ENCODE peak calls at places on chromosome 2, in six cellular contexts. V is AG09319, E is progenitor cell of endocrine pancreas, B is astrocyte of the cerebellum, G is PC-9, J is heart left ventricle. R is an unnamed sample.
A peak's percentile ranks its signal among the peaks of the same experiment; 100 is the strongest.

GRCh38 chr2:218036371-218036770 is 32.7 kb upstream of the RUFY4 start:
- DNase-seq in V (no peak), E (no peak), B (no peak), G (no peak), J (no peak), R (no peak)

GRCh38 chr2:72793798-72794447 is 31.9 kb downstream of the EXOC6B start:
- DNase-seq in V (peak; percentile 35), E (no peak), B (no peak), G (no peak), J (no peak), R (no peak)

GRCh38 chr2:9656270-9656766 is 25.5 kb upstream of the YWHAQ start:
- DNase-seq in V (peak; percentile 45), E (no peak), B (peak; percentile 88), G (peak; percentile 92), J (no peak), R (no peak)

GRCh38 chr2:217282531-217282930 is 422.7 kb upstream of the TNP1 start:
- DNase-seq in V (no peak), E (no peak), B (no peak), G (no peak), J (no peak), R (no peak)

GRCh38 chr2:200405599-200406298 is 99.3 kb downstream of the SPATS2L start:
- DNase-seq in V (no peak), E (no peak), B (peak; percentile 64), G (peak; percentile 99), J (no peak), R (no peak)

GRCh38 chr2:120758181-120759048 is 22.7 kb downstream of the GLI2 start:
- DNase-seq in V (no peak), E (no peak), B (peak; percentile 66), G (no peak), J (peak; percentile 80), R (peak; percentile 74)

GRCh38 chr2:54457326-54458023 is 1.3 kb downstream of the SPTBN1 start:
- DNase-seq in V (no peak), E (peak; percentile 14), B (no peak), G (no peak), J (peak; percentile 57), R (peak; percentile 71)

GRCh38 chr2:215002500-215002899 is 135.9 kb downstream of the ABCA12 start:
- DNase-seq in V (peak; percentile 24), E (no peak), B (peak; percentile 26), G (no peak), J (no peak), R (no peak)

GRCh38 chr2:666441-666840 is 10.8 kb downstream of the TMEM18 start:
- DNase-seq in V (no peak), E (no peak), B (no peak), G (no peak), J (no peak), R (peak; percentile 52)

GRCh38 chr2:665340-666073 is 11.7 kb downstream of the TMEM18 start:
- DNase-seq in V (no peak), E (no peak), B (no peak), G (no peak), J (no peak), R (no peak)

GRCh38 chr2:670637-671036 is 6.6 kb downstream of the TMEM18 start:
- DNase-seq in V (no peak), E (no peak), B (no peak), G (no peak), J (no peak), R (no peak)

GRCh38 chr2:669323-669722 is 7.9 kb downstream of the TMEM18 start:
- DNase-seq in V (no peak), E (no peak), B (peak; percentile 44), G (no peak), J (no peak), R (no peak)

DNA sequence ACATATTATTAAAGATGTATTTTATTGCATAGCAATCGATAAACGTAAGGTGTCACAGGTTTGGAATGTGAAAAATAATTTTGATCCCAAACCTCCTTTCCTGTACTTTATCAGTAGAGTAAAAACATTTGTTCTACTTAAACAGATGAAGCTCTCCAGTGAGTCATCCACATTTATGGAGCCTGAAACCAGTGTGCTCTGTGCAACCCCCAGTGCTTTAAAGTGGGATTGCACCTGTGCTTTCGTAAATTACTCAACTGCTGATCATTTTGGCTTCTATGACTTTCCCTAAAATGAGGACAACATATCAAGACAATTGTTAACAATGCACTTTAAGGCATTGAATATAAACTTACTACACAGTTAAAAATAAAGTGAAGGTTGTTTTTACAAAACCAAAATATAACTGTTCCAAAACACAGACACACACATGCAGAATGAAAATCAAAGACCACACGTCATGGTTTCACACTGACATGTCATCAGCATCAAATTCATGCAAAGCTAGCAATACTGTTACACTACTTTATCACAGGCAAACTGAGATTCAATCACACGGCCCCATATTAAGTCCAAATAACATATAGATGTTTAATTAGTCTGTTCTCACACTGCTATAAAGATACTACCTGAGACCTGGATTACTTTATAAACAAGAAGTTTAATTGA is 9.7 kb downstream of the TMEM18 start:
- DNase-seq in V (no peak), E (no peak), B (peak; percentile 55), G (peak; percentile 59), J (no peak), R (peak; percentile 13)
- TF ChIP-seq CTCF in V (peak; percentile 74), E (peak; percentile 56), B (peak; percentile 78), G (peak; percentile 85), J (peak; percentile 42), R (peak; percentile 69)

GRCh38 chr2:226793615-226794014 is 6.0 kb downstream of the IRS1 start:
- DNase-seq in V (no peak), E (no peak), B (no peak), G (no peak), J (no peak), R (no peak)

GRCh38 chr2:226794077-226794670 is 5.4 kb downstream of the IRS1 start:
- DNase-seq in V (no peak), E (no peak), B (no peak), G (peak; percentile 58), J (peak; percentile 30), R (no peak)

GRCh38 chr2:226796012-226796839 is 3.4 kb downstream of the IRS1 start:
- DNase-seq in V (no peak), E (no peak), B (no peak), G (no peak), J (no peak), R (no peak)

GRCh38 chr2:226795281-226796011 is 4.2 kb downstream of the IRS1 start:
- DNase-seq in V (no peak), E (no peak), B (no peak), G (peak; percentile 43), J (peak; percentile 44), R (no peak)

GRCh38 chr2:226794751-226795171 is 4.9 kb downstream of the IRS1 start:
- DNase-seq in V (no peak), E (no peak), B (peak; percentile 91), G (peak; percentile 53), J (peak; percentile 51), R (no peak)
- TF ChIP-seq CTCF in V (no peak), E (no peak), B (no peak), G (no peak), J (no peak), R (no peak)

DNA sequence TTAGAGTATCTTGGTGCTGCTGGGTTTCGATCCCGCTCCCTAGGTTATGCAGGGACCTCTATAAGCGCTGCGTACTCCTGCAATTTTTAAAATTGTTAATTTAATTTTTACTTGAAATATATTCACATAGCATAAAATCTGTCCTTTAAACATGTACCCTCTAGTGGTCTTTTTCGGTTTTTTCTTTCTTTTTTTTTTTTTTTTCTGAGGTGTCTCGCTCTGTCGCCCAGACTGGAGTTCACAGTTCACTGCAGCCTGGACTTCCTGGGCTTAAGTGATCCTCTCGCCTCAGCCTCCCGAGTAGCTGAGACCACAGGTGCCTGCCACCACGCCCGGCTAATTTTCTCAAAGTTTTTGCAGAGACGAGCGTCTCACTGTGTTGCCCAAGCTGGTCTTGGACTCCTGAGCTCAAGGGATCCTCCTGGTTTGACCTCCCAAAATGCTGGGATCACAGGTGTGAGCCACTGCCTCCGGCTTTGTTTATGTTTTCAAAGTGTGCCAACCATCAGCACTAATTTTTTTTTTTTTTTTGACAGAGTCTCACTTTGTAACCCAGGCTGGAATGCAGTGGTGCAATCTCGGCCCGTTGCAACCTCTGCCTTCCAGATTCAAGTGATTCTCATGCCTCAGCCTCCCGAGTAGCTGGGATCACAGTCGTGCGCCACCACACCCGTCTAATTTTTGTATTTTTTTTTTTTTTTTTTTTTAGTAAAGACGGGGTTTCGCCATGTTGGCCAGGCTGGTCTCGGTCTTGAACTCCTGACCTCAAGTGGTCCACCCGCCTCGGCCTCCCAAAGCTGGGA is 585 bp upstream of the MOB1A start:
- DNase-seq in V (no peak), E (no peak), B (no peak), G (peak; percentile 44), J (no peak), R (no peak)
- TF ChIP-seq CTCF in V (peak; percentile 21), E (peak; percentile 68), B (peak; percentile 39), G (peak; percentile 57), J (no peak), R (peak; percentile 82)

GRCh38 chr2:20227894-20228505 is 3.1 kb upstream of the SDC1 start:
- DNase-seq in V (no peak), E (no peak), B (no peak), G (no peak), J (no peak), R (peak; percentile 22)
- TF ChIP-seq CTCF in V (no peak), E (no peak), B (no peak), G (no peak), J (no peak), R (no peak)

GRCh38 chr2:73994544-73994831 is 9.8 kb downstream of the TET3 start:
- DNase-seq in V (no peak), E (no peak), B (no peak), G (no peak), J (no peak), R (no peak)

GRCh38 chr2:73993799-73994543 is 9.3 kb downstream of the TET3 start:
- DNase-seq in V (no peak), E (no peak), B (no peak), G (no peak), J (no peak), R (no peak)

GRCh38 chr2:73993376-73993775 is 8.7 kb downstream of the TET3 start:
- DNase-seq in V (no peak), E (no peak), B (no peak), G (peak; percentile 51), J (no peak), R (no peak)

GRCh38 chr2:73997813-73998212 is 13.1 kb downstream of the TET3 start:
- DNase-seq in V (no peak), E (no peak), B (no peak), G (no peak), J (no peak), R (no peak)

GRCh38 chr2:73995810-73996209 is 11.1 kb downstream of the TET3 start:
- DNase-seq in V (no peak), E (no peak), B (no peak), G (no peak), J (no peak), R (no peak)
- TF ChIP-seq CTCF in V (no peak), E (no peak), B (no peak), G (no peak), J (no peak), R (no peak)

R was measured in type B pancreatic cell.